ENCODE peak calls at places on chromosomes 4 and X, in seven cellular contexts. W is IMR-90, S is neuronal stem cell, C is mesenchymal stem cell, T is mesendoderm, R is H1, G is trophoblast cell. V is an unnamed sample.

GRCh38 chrX:2451456-2452316 is 49.1 kb downstream of the DHRSX start:
- DNase-seq in W (peak), S (no peak), C (peak), T (peak), R (no peak), G (peak), V (peak)

GRCh38 chr4:153418581-153418980 is 47.6 kb upstream of the TMEM131L start:
- DNase-seq in W (peak), S (no peak), C (no peak), T (peak), R (peak), G (no peak), V (peak)

GRCh38 chrX:12210196-12210815 is 72.0 kb downstream of the FRMPD4 start:
- DNase-seq in W (peak), S (no peak), C (peak), T (no peak), R (no peak), G (no peak), V (no peak)

GRCh38 chr4:33837043-33837442 is 2407.3 kb downstream of the ARAP2 start:
- DNase-seq in W (peak), S (no peak), C (peak), T (peak), R (no peak), G (peak), V (no peak)

GRCh38 chr4:88998941-88999340 is 58.0 kb downstream of the FAM13A start:
- DNase-seq in W (no peak), S (no peak), C (no peak), T (no peak), R (no peak), G (no peak), V (no peak)

GRCh38 chr4:38482696-38483095 is 181.3 kb upstream of the KLF3 start:
- DNase-seq in W (no peak), S (no peak), C (no peak), T (no peak), R (no peak), G (no peak), V (no peak)

GRCh38 chr4:1244978-1245471 is 3.9 kb downstream of the CTBP1 start:
- DNase-seq in W (no peak), S (no peak), C (no peak), T (no peak), R (no peak), G (no peak), V (no peak)

GRCh38 chr4:168877779-168878491 is 132.1 kb downstream of the CBR4 start:
- DNase-seq in W (no peak), S (peak), C (no peak), T (peak), R (no peak), G (peak), V (peak)

GRCh38 chrX:7215842-7216241 is 67.9 kb upstream of the PUDP start:
- DNase-seq in W (peak), S (no peak), C (no peak), T (peak), R (no peak), G (peak), V (no peak)

GRCh38 chrX:17679261-17679660 is 58.0 kb upstream of the SCML1 start:
- DNase-seq in W (no peak), S (no peak), C (no peak), T (no peak), R (no peak), G (no peak), V (no peak)

GRCh38 chr4:141350122-141350904 is 129.6 kb downstream of the ZNF330 start:
- DNase-seq in W (peak), S (no peak), C (peak), T (peak), R (no peak), G (no peak), V (no peak)

GRCh38 chr4:86935499-86935832 is 655 bp downstream of the AFF1 start:
- DNase-seq in W (no peak), S (peak), C (no peak), T (no peak), R (no peak), G (no peak), V (no peak)

GRCh38 chr4:72987741-72988729 is 81.5 kb downstream of the COX18 start:
- DNase-seq in W (no peak), S (no peak), C (no peak), T (no peak), R (no peak), G (peak), V (no peak)

GRCh38 chrX:96204928-96205327 is 479.7 kb upstream of the DIAPH2 start:
- DNase-seq in W (no peak), S (no peak), C (no peak), T (no peak), R (no peak), G (no peak), V (no peak)

GRCh38 chrX:40096395-40097091 is 1.2 kb downstream of the BCOR start:
- DNase-seq in W (peak), S (no peak), C (peak), T (peak), R (no peak), G (peak), V (peak)
- H2BK120ac ChIP-seq in W (no peak), S (no peak), C (peak), T (peak), R (no peak), G (peak), V (no peak)

GRCh38 chr4:53920116-53920515 is 144.3 kb downstream of the CHIC2 start:
- DNase-seq in W (no peak), S (no peak), C (no peak), T (peak), R (no peak), G (no peak), V (peak)

GRCh38 chr4:53919605-53920004 is 144.8 kb downstream of the CHIC2 start:
- DNase-seq in W (no peak), S (no peak), C (peak), T (no peak), R (no peak), G (no peak), V (no peak)

GRCh38 chr4:53916431-53916889 is 147.9 kb downstream of the CHIC2 start:
- DNase-seq in W (peak), S (no peak), C (no peak), T (no peak), R (no peak), G (peak), V (no peak)

GRCh38 chr4:53920883-53921282 is 143.5 kb downstream of the CHIC2 start:
- DNase-seq in W (no peak), S (no peak), C (no peak), T (no peak), R (no peak), G (no peak), V (no peak)

DNA sequence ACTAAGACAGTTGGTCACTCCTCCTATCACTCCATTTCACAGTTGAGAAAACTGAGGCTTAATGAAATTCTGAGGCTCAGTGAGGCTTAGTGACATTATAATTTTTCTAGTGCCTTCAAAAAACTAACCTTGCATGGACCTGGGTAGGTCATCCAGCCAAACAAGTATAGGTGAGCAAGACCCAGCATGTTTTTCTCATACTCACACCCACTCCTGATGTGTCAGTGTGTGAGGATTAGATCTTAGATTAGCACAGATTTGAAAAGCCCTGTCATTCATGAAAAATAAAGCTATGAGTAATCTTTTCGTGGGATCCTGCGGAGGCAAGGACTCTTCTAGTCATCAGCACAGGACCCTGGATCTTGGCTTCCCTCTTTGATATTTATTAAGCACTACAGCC is 146.7 kb downstream of the CHIC2 start:
- DNase-seq in W (peak), S (no peak), C (no peak), T (no peak), R (no peak), G (peak), V (no peak)
- H2BK120ac ChIP-seq in W (no peak), S (no peak), C (no peak), T (no peak), R (no peak), G (no peak), V (no peak)

GRCh38 chr4:177375372-177375771 is 65.7 kb downstream of the NEIL3 start:
- DNase-seq in W (peak), S (no peak), C (no peak), T (no peak), R (no peak), G (peak), V (no peak)
- H2BK120ac ChIP-seq in W (peak), S (no peak), C (no peak), T (no peak), R (no peak), G (no peak), V (no peak)

GRCh38 chr4:2820216-2820982 is 23.2 kb upstream of the ADD1 start:
- DNase-seq in W (no peak), S (no peak), C (no peak), T (no peak), R (no peak), G (no peak), V (no peak)
- H2BK120ac ChIP-seq in W (no peak), S (no peak), C (no peak), T (no peak), R (no peak), G (no peak), V (no peak)

GRCh38 chrX:150454083-150454482 is 91.0 kb downstream of the MAMLD1 start:
- DNase-seq in W (no peak), S (no peak), C (no peak), T (no peak), R (no peak), G (no peak), V (no peak)
- H2BK120ac ChIP-seq in W (no peak), S (no peak), C (no peak), T (no peak), R (no peak), G (no peak), V (no peak)

DNA sequence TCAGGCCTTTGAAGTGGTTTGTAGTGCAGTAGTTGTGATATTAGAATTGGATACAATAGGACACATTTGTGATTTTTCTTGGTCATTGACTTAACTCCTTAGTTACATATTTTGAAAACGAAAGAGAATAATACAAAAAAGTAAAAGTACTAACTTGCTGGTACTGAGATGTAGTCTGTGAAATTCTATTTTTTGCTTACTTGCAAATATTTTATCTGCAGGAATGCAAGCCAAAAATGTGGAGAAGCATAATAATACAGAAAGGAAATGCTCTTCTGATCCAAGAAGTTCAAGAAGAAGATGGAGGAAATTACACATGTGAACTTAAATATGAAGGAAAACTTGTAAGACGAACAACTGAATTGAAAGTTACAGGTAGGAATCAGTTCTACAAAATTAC is 46.7 kb upstream of the TEX13A start:
- DNase-seq in W (no peak), S (no peak), C (no peak), T (no peak), R (no peak), G (no peak), V (no peak)
- H2BK120ac ChIP-seq in W (no peak), S (no peak), C (no peak), T (no peak), R (no peak), G (no peak), V (no peak)